ENCODE peak calls at places on chromosomes 6 and 20, in six cellular contexts. C is body of pancreas, K is GM06990, P is hepatocyte, G is cardiac muscle cell, M is fibroblast of villous mesenchyme. W is an unnamed sample.

GRCh38 chr6:133645000-133645619 is 243.8 kb upstream of the TCF21 start:
- DNase-seq in M (peak), G (no peak), C (peak), P (peak), K (no peak), W (no peak)

GRCh38 chr6:17580518-17581048 is 19.5 kb upstream of the FAM8A1 start:
- DNase-seq in C (peak), M (peak), K (no peak), P (no peak), G (peak), W (no peak)

GRCh38 chr6:112956696-112957525 is 609.8 kb downstream of the RFPL4B start:
- DNase-seq in K (no peak), M (peak), G (peak), C (no peak), P (peak), W (no peak)

GRCh38 chr20:16518068-16518783 is 55.0 kb downstream of the KIF16B start:
- DNase-seq in M (peak), P (peak), K (no peak), G (peak), C (peak), W (no peak)

GRCh38 chr6:144156334-144156733 is 6.0 kb downstream of the STX11 start:
- DNase-seq in C (no peak), M (peak), G (no peak), K (no peak), P (no peak), W (no peak)

GRCh38 chr6:128963561-128963960 is 80.6 kb downstream of the LAMA2 start:
- DNase-seq in K (no peak), M (peak), C (no peak), P (no peak), G (no peak), W (no peak)

GRCh38 chr6:96015791-96016776 is at the start of gene FUT9:
- DNase-seq in K (no peak), G (peak), P (peak), M (no peak), C (peak), W (no peak)

GRCh38 chr6:26553264-26553738 is 15.1 kb downstream of the HMGN4 start:
- DNase-seq in G (peak), C (peak), K (peak), P (peak), M (peak), W (peak)

GRCh38 chr6:119322715-119323350 is 26.7 kb downstream of the MAN1A1 start:
- DNase-seq in M (no peak), G (no peak), K (no peak), P (no peak), C (no peak), W (no peak)

GRCh38 chr20:47857994-47858557 is 72.8 kb upstream of the SULF2 start:
- DNase-seq in G (no peak), K (no peak), C (no peak), M (no peak), P (peak), W (peak)

GRCh38 chr6:161300823-161301222 is 27.0 kb upstream of the AGPAT4 start:
- DNase-seq in C (no peak), M (peak), G (no peak), K (no peak), P (no peak), W (no peak)

GRCh38 chr20:18688676-18689075 is 100.8 kb downstream of the DTD1 start:
- DNase-seq in M (no peak), K (no peak), C (no peak), G (no peak), P (no peak), W (no peak)

GRCh38 chr6:142301421-142302391 is at the start of gene ADGRG6:
- DNase-seq in K (peak), M (peak), G (peak), C (peak), P (peak), W (no peak)

GRCh38 chr6:43128926-43129325 is 42.1 kb upstream of the SRF start:
- DNase-seq in K (no peak), C (no peak), P (no peak), G (no peak), M (no peak), W (no peak)

GRCh38 chr6:43127180-43127579 is 43.9 kb upstream of the SRF start:
- DNase-seq in P (no peak), K (no peak), C (peak), G (no peak), M (no peak), W (no peak)

GRCh38 chr6:43125555-43125954 is 45.5 kb upstream of the SRF start:
- DNase-seq in M (peak), P (no peak), K (no peak), C (no peak), G (no peak), W (no peak)

GRCh38 chr6:43125119-43125518 is 46.0 kb upstream of the SRF start:
- DNase-seq in P (peak), K (no peak), C (no peak), G (peak), M (peak), W (no peak)

GRCh38 chr6:43129434-43130194 is 41.5 kb upstream of the SRF start:
- DNase-seq in G (peak), M (peak), P (peak), C (no peak), K (no peak), W (no peak)
- TF ChIP-seq CTCF in G (peak), M (peak), P (peak), C (no peak), K (peak), W (peak)

GRCh38 chr20:3209023-3209945 is at the start of gene ITPA:
- DNase-seq in M (peak), C (peak), P (peak), G (peak), K (peak), W (no peak)

GRCh38 chr20:3213226-3213625 is 3.9 kb downstream of the ITPA start:
- DNase-seq in M (no peak), K (no peak), C (no peak), P (no peak), G (no peak), W (no peak)

GRCh38 chr20:3209946-3210317 is 634 bp downstream of the ITPA start:
- DNase-seq in K (no peak), P (no peak), G (no peak), M (peak), C (peak), W (no peak)

GRCh38 chr20:3210346-3210745 is 1.0 kb downstream of the ITPA start:
- DNase-seq in G (no peak), M (no peak), P (no peak), C (no peak), K (no peak), W (no peak)
- H3K4me3 ChIP-seq in G (peak), M (peak), P (peak), C (no peak), K (peak), W (peak)

DNA sequence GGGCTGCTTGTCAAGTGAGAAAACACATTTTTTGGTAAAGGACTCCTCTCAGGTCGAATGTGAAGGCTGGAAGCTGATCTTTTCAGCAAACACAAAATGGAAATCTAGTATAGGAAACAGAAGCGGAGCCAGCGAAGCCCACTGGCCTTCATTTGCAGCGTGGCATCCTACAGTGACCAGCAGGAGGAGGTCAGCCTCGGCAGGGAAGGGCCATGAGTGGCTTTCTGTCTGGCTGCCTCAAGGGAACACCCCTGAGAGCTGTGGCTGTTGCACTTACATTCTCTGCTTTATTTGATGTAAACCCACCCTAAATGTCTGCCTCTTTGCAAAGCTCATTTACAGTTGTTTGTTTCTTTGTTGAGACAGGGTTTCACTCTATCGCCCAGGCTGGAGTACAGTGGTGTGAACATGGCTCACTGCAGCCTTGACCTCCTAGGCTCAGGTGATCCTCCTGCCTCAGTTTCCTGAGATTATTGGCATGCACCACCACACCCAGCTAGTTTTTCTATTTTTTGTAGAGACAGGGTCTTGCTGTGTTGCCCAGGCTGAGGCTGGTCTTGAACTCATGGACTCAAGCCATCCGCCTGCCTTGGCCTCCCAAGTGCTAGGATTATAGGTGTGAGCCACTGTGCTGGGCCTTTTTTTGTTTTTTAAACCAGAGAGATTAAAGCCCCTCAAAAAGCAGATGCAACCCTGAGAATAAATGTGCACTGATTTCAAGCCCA is 322.0 kb upstream of the SOX4 start:
- DNase-seq in P (no peak), G (no peak), K (no peak), M (no peak), C (no peak), W (no peak)
- TF ChIP-seq CTCF in P (no peak), G (no peak), K (no peak), M (no peak), C (no peak), W (no peak)

DNA sequence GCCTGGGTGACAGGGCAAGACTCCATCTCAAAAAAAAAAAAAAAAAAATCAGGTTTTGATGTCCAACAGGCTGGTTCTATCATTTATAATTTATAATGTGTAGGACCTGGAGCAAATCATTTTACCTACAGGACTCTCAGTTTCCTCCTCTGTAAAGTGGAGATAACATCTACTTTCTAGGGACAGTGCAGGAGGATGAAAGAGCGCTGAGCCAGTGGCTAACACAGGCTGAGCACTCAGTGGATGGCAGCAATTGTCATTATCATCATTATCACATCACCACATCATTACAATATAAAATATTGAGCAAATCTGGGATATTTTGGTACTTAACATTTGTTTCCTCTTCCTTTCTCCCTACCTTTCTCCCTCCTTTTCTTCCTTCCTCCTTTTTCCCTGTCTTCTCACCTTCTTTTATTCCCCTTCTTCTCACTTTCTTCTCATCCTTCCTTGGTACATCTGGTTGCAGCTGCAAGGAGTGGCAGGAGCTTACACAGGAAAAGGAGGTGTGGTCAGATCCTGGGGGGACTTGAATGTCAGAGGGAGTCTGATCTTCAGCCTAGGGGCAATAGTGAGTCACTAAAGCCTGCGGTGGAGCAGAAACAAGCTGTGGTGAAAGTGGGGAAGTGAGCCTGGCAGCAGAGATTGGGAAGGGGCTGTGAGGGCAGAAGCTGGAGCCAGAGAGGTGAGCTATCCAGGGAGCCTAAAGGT is 24.6 kb upstream of the CTNNBL1 start:
- DNase-seq in K (no peak), G (no peak), P (no peak), C (no peak), M (peak), W (no peak)
- H3K4me3 ChIP-seq in K (no peak), G (no peak), P (no peak), C (no peak), M (no peak), W (no peak)

GRCh38 chr20:38173237-38174156 is 8.4 kb upstream of the TGM2 start:
- DNase-seq in C (no peak), M (peak), K (no peak), P (peak), G (no peak), W (peak)
- TF ChIP-seq CTCF in C (no peak), M (no peak), K (no peak), P (no peak), G (no peak), W (no peak)

GRCh38 chr6:14981960-14982359 is 263.9 kb upstream of the JARID2 start:
- DNase-seq in G (no peak), K (no peak), C (no peak), M (no peak), P (no peak), W (no peak)

GRCh38 chr6:14983599-14984296 is 262.1 kb upstream of the JARID2 start:
- DNase-seq in G (no peak), K (no peak), P (no peak), M (peak), C (no peak), W (no peak)

GRCh38 chr6:14986370-14986769 is 259.5 kb upstream of the JARID2 start:
- DNase-seq in C (no peak), M (no peak), G (no peak), P (no peak), K (no peak), W (no peak)

GRCh38 chr6:14985366-14985765 is 260.5 kb upstream of the JARID2 start:
- DNase-seq in P (no peak), K (no peak), C (no peak), G (no peak), M (no peak), W (no peak)

DNA sequence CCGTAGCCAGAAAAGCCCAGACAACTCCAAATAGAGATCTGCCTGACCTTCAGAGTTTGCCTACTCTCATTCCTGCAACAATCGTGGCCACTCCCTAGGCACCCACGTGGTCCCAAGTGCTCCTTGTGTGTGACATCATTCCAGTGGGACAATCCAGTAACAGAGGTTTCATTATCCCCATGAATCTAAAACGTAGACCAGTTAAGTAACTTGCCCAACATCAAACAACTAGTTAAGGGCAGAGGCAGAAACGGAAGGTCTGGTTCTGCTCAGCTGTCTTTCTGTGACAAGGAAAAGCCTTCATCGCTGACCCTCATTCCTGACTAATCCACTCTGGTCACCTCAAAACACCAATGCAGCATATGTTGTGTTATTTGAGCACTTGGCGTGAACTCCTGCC is 261.4 kb upstream of the JARID2 start:
- DNase-seq in G (peak), C (peak), M (peak), P (peak), K (no peak), W (peak)
- H3K4me3 ChIP-seq in G (no peak), C (no peak), M (no peak), P (no peak), K (no peak), W (no peak)